ENCODE peak calls at places on chromosomes 1 and 21, in ten cellular contexts. One of them, this sample, is unnamed.

GRCh38 chr1:10287023-10287645 is 76.8 kb downstream of the KIF1B start:
- ATAC-seq in lung: no peak
- ATAC-seq in T-helper 17 cell: no peak
- ATAC-seq in Right ventricle myocardium inferior: no peak
- ATAC-seq in mucosa of descending colon: no peak
- ATAC-seq in effector memory CD8-positive, alpha-beta T cell: no peak
- ATAC-seq in psoas muscle: no peak
- ATAC-seq in lower lobe of right lung: no peak
- ATAC-seq in activated naive CD4-positive, alpha-beta T cell treated with anti-CD3 and anti-CD28 coated beads, Interleukin-2, amount 50 U/mL, for 72 hours: no peak
- ATAC-seq in HepG2: no peak
- ATAC-seq in this sample: no peak

GRCh38 chr1:173545688-173546087 is 57.2 kb downstream of the SLC9C2 start:
- ATAC-seq in lung: no peak
- ATAC-seq in T-helper 17 cell: no peak
- ATAC-seq in Right ventricle myocardium inferior: no peak
- ATAC-seq in mucosa of descending colon: no peak
- ATAC-seq in effector memory CD8-positive, alpha-beta T cell: no peak
- ATAC-seq in psoas muscle: no peak
- ATAC-seq in lower lobe of right lung: no peak
- ATAC-seq in activated naive CD4-positive, alpha-beta T cell treated with anti-CD3 and anti-CD28 coated beads, Interleukin-2, amount 50 U/mL, for 72 hours: no peak
- ATAC-seq in HepG2: no peak
- ATAC-seq in this sample: no peak

GRCh38 chr1:22447581-22448215 is 4.0 kb upstream of the ZBTB40 start:
- ATAC-seq in lung: no peak
- ATAC-seq in T-helper 17 cell: no peak
- ATAC-seq in Right ventricle myocardium inferior: no peak
- ATAC-seq in mucosa of descending colon: no peak
- ATAC-seq in effector memory CD8-positive, alpha-beta T cell: no peak
- ATAC-seq in psoas muscle: peak
- ATAC-seq in lower lobe of right lung: no peak
- ATAC-seq in activated naive CD4-positive, alpha-beta T cell treated with anti-CD3 and anti-CD28 coated beads, Interleukin-2, amount 50 U/mL, for 72 hours: no peak
- ATAC-seq in HepG2: no peak
- ATAC-seq in this sample: no peak

GRCh38 chr1:151499930-151500329 is 11.3 kb upstream of the CGN start:
- ATAC-seq in lung: no peak
- ATAC-seq in T-helper 17 cell: no peak
- ATAC-seq in Right ventricle myocardium inferior: no peak
- ATAC-seq in mucosa of descending colon: peak
- ATAC-seq in effector memory CD8-positive, alpha-beta T cell: no peak
- ATAC-seq in psoas muscle: no peak
- ATAC-seq in lower lobe of right lung: no peak
- ATAC-seq in activated naive CD4-positive, alpha-beta T cell treated with anti-CD3 and anti-CD28 coated beads, Interleukin-2, amount 50 U/mL, for 72 hours: no peak
- ATAC-seq in HepG2: no peak
- ATAC-seq in this sample: peak

GRCh38 chr21:28207776-28208175 is 784.9 kb downstream of the LTN1 start:
- ATAC-seq in lung: no peak
- ATAC-seq in T-helper 17 cell: no peak
- ATAC-seq in Right ventricle myocardium inferior: no peak
- ATAC-seq in mucosa of descending colon: no peak
- ATAC-seq in effector memory CD8-positive, alpha-beta T cell: no peak
- ATAC-seq in psoas muscle: no peak
- ATAC-seq in lower lobe of right lung: no peak
- ATAC-seq in activated naive CD4-positive, alpha-beta T cell treated with anti-CD3 and anti-CD28 coated beads, Interleukin-2, amount 50 U/mL, for 72 hours: no peak
- ATAC-seq in HepG2: no peak
- ATAC-seq in this sample: no peak

GRCh38 chr1:201085902-201086735 is 26.1 kb downstream of the CACNA1S start:
- ATAC-seq in lung: peak
- ATAC-seq in T-helper 17 cell: peak
- ATAC-seq in Right ventricle myocardium inferior: peak
- ATAC-seq in mucosa of descending colon: peak
- ATAC-seq in effector memory CD8-positive, alpha-beta T cell: peak
- ATAC-seq in psoas muscle: peak
- ATAC-seq in lower lobe of right lung: peak
- ATAC-seq in activated naive CD4-positive, alpha-beta T cell treated with anti-CD3 and anti-CD28 coated beads, Interleukin-2, amount 50 U/mL, for 72 hours: peak
- ATAC-seq in HepG2: peak
- ATAC-seq in this sample: peak

GRCh38 chr1:181514298-181515290 is 31.3 kb downstream of the CACNA1E start:
- ATAC-seq in lung: no peak
- ATAC-seq in T-helper 17 cell: no peak
- ATAC-seq in Right ventricle myocardium inferior: peak
- ATAC-seq in mucosa of descending colon: no peak
- ATAC-seq in effector memory CD8-positive, alpha-beta T cell: no peak
- ATAC-seq in psoas muscle: no peak
- ATAC-seq in lower lobe of right lung: no peak
- ATAC-seq in activated naive CD4-positive, alpha-beta T cell treated with anti-CD3 and anti-CD28 coated beads, Interleukin-2, amount 50 U/mL, for 72 hours: no peak
- ATAC-seq in HepG2: no peak
- ATAC-seq in this sample: no peak

GRCh38 chr1:183907106-183907505 is 102.2 kb downstream of the RGL1 start:
- ATAC-seq in lung: no peak
- ATAC-seq in T-helper 17 cell: no peak
- ATAC-seq in Right ventricle myocardium inferior: no peak
- ATAC-seq in mucosa of descending colon: no peak
- ATAC-seq in effector memory CD8-positive, alpha-beta T cell: no peak
- ATAC-seq in psoas muscle: no peak
- ATAC-seq in lower lobe of right lung: no peak
- ATAC-seq in activated naive CD4-positive, alpha-beta T cell treated with anti-CD3 and anti-CD28 coated beads, Interleukin-2, amount 50 U/mL, for 72 hours: no peak
- ATAC-seq in HepG2: no peak
- ATAC-seq in this sample: no peak

GRCh38 chr1:64829411-64830033 is 84.6 kb downstream of the RAVER2 start:
- ATAC-seq in lung: no peak
- ATAC-seq in T-helper 17 cell: no peak
- ATAC-seq in Right ventricle myocardium inferior: peak
- ATAC-seq in mucosa of descending colon: no peak
- ATAC-seq in effector memory CD8-positive, alpha-beta T cell: no peak
- ATAC-seq in psoas muscle: peak
- ATAC-seq in lower lobe of right lung: peak
- ATAC-seq in activated naive CD4-positive, alpha-beta T cell treated with anti-CD3 and anti-CD28 coated beads, Interleukin-2, amount 50 U/mL, for 72 hours: no peak
- ATAC-seq in HepG2: no peak
- ATAC-seq in this sample: no peak

GRCh38 chr1:17624540-17625256 is 85.2 kb downstream of the ARHGEF10L start:
- ATAC-seq in lung: no peak
- ATAC-seq in T-helper 17 cell: no peak
- ATAC-seq in Right ventricle myocardium inferior: peak
- ATAC-seq in mucosa of descending colon: peak
- ATAC-seq in effector memory CD8-positive, alpha-beta T cell: no peak
- ATAC-seq in psoas muscle: peak
- ATAC-seq in lower lobe of right lung: peak
- ATAC-seq in activated naive CD4-positive, alpha-beta T cell treated with anti-CD3 and anti-CD28 coated beads, Interleukin-2, amount 50 U/mL, for 72 hours: no peak
- ATAC-seq in HepG2: no peak
- ATAC-seq in this sample: peak

GRCh38 chr1:61237659-61238370 is 155.5 kb downstream of the NFIA start:
- ATAC-seq in lung: no peak
- ATAC-seq in T-helper 17 cell: no peak
- ATAC-seq in Right ventricle myocardium inferior: no peak
- ATAC-seq in mucosa of descending colon: no peak
- ATAC-seq in effector memory CD8-positive, alpha-beta T cell: no peak
- ATAC-seq in psoas muscle: peak
- ATAC-seq in lower lobe of right lung: no peak
- ATAC-seq in activated naive CD4-positive, alpha-beta T cell treated with anti-CD3 and anti-CD28 coated beads, Interleukin-2, amount 50 U/mL, for 72 hours: no peak
- ATAC-seq in HepG2: no peak
- ATAC-seq in this sample: no peak

GRCh38 chr1:67594764-67595163 is 90.2 kb upstream of the GADD45A start:
- ATAC-seq in lung: no peak
- ATAC-seq in T-helper 17 cell: no peak
- ATAC-seq in Right ventricle myocardium inferior: no peak
- ATAC-seq in mucosa of descending colon: no peak
- ATAC-seq in effector memory CD8-positive, alpha-beta T cell: no peak
- ATAC-seq in psoas muscle: no peak
- ATAC-seq in lower lobe of right lung: no peak
- ATAC-seq in activated naive CD4-positive, alpha-beta T cell treated with anti-CD3 and anti-CD28 coated beads, Interleukin-2, amount 50 U/mL, for 72 hours: no peak
- ATAC-seq in HepG2: no peak
- ATAC-seq in this sample: no peak

GRCh38 chr1:201904579-201904978 is 15.9 kb downstream of the SHISA4 start:
- ATAC-seq in lung: no peak
- ATAC-seq in T-helper 17 cell: no peak
- ATAC-seq in Right ventricle myocardium inferior: peak
- ATAC-seq in mucosa of descending colon: peak
- ATAC-seq in effector memory CD8-positive, alpha-beta T cell: no peak
- ATAC-seq in psoas muscle: no peak
- ATAC-seq in lower lobe of right lung: peak
- ATAC-seq in activated naive CD4-positive, alpha-beta T cell treated with anti-CD3 and anti-CD28 coated beads, Interleukin-2, amount 50 U/mL, for 72 hours: no peak
- ATAC-seq in HepG2: no peak
- ATAC-seq in this sample: peak

GRCh38 chr1:86773331-86774288 is 69.2 kb downstream of the SH3GLB1 start:
- ATAC-seq in lung: no peak
- ATAC-seq in T-helper 17 cell: no peak
- ATAC-seq in Right ventricle myocardium inferior: no peak
- ATAC-seq in mucosa of descending colon: no peak
- ATAC-seq in effector memory CD8-positive, alpha-beta T cell: no peak
- ATAC-seq in psoas muscle: peak
- ATAC-seq in lower lobe of right lung: peak
- ATAC-seq in activated naive CD4-positive, alpha-beta T cell treated with anti-CD3 and anti-CD28 coated beads, Interleukin-2, amount 50 U/mL, for 72 hours: no peak
- ATAC-seq in HepG2: peak
- ATAC-seq in this sample: no peak

GRCh38 chr1:219264557-219264956 is 90.9 kb downstream of the LYPLAL1 start:
- ATAC-seq in lung: no peak
- ATAC-seq in T-helper 17 cell: no peak
- ATAC-seq in Right ventricle myocardium inferior: no peak
- ATAC-seq in mucosa of descending colon: no peak
- ATAC-seq in effector memory CD8-positive, alpha-beta T cell: no peak
- ATAC-seq in psoas muscle: no peak
- ATAC-seq in lower lobe of right lung: no peak
- ATAC-seq in activated naive CD4-positive, alpha-beta T cell treated with anti-CD3 and anti-CD28 coated beads, Interleukin-2, amount 50 U/mL, for 72 hours: no peak
- ATAC-seq in HepG2: no peak
- ATAC-seq in this sample: no peak

GRCh38 chr21:16992448-16992847 is 520.4 kb upstream of the CXADR start:
- ATAC-seq in lung: no peak
- ATAC-seq in T-helper 17 cell: no peak
- ATAC-seq in Right ventricle myocardium inferior: no peak
- ATAC-seq in mucosa of descending colon: no peak
- ATAC-seq in effector memory CD8-positive, alpha-beta T cell: no peak
- ATAC-seq in psoas muscle: no peak
- ATAC-seq in lower lobe of right lung: no peak
- ATAC-seq in activated naive CD4-positive, alpha-beta T cell treated with anti-CD3 and anti-CD28 coated beads, Interleukin-2, amount 50 U/mL, for 72 hours: no peak
- ATAC-seq in HepG2: no peak
- ATAC-seq in this sample: no peak

GRCh38 chr1:237672748-237673147 is 218.0 kb downstream of the ZP4 start:
- ATAC-seq in lung: no peak
- ATAC-seq in T-helper 17 cell: no peak
- ATAC-seq in Right ventricle myocardium inferior: no peak
- ATAC-seq in mucosa of descending colon: no peak
- ATAC-seq in effector memory CD8-positive, alpha-beta T cell: no peak
- ATAC-seq in psoas muscle: no peak
- ATAC-seq in lower lobe of right lung: no peak
- ATAC-seq in activated naive CD4-positive, alpha-beta T cell treated with anti-CD3 and anti-CD28 coated beads, Interleukin-2, amount 50 U/mL, for 72 hours: no peak
- ATAC-seq in HepG2: peak
- ATAC-seq in this sample: no peak

GRCh38 chr21:35408401-35408800 is 359.3 kb upstream of the RUNX1 start:
- ATAC-seq in lung: no peak
- ATAC-seq in T-helper 17 cell: no peak
- ATAC-seq in Right ventricle myocardium inferior: no peak
- ATAC-seq in mucosa of descending colon: no peak
- ATAC-seq in effector memory CD8-positive, alpha-beta T cell: no peak
- ATAC-seq in psoas muscle: no peak
- ATAC-seq in lower lobe of right lung: no peak
- ATAC-seq in activated naive CD4-positive, alpha-beta T cell treated with anti-CD3 and anti-CD28 coated beads, Interleukin-2, amount 50 U/mL, for 72 hours: no peak
- ATAC-seq in HepG2: no peak
- ATAC-seq in this sample: no peak

GRCh38 chr1:93740141-93740540 is 58.5 kb upstream of the BCAR3 start:
- ATAC-seq in lung: no peak
- ATAC-seq in T-helper 17 cell: no peak
- ATAC-seq in Right ventricle myocardium inferior: no peak
- ATAC-seq in mucosa of descending colon: no peak
- ATAC-seq in effector memory CD8-positive, alpha-beta T cell: no peak
- ATAC-seq in psoas muscle: no peak
- ATAC-seq in lower lobe of right lung: peak
- ATAC-seq in activated naive CD4-positive, alpha-beta T cell treated with anti-CD3 and anti-CD28 coated beads, Interleukin-2, amount 50 U/mL, for 72 hours: no peak
- ATAC-seq in HepG2: no peak
- ATAC-seq in this sample: no peak

This sample was measured in esophagus mucosa.